ENCODE peak calls at places on chromosomes 5 and 9, in ten cellular contexts. E, Q, K, O, Z, C, H, B, I and N are unnamed samples.

GRCh38 chr5:18043344-18043743 is 409.1 kb downstream of the TAF11L14 start:
- DNase-seq in E (peak), O (no peak), Z (no peak), H (no peak), K (no peak), B (no peak), I (no peak), Q (peak), C (no peak), N (no peak)

GRCh38 chr9:16138961-16139441 is 586.2 kb downstream of the CCDC171 start:
- DNase-seq in C (no peak), I (no peak), Q (peak), Z (no peak), O (peak), H (no peak), E (no peak), K (no peak), B (no peak), N (no peak)

GRCh38 chr9:136327313-136327971 is at the start of gene GPSM1:
- DNase-seq in Z (peak), K (no peak), H (peak), E (peak), B (peak), Q (peak), C (no peak), O (peak), I (peak), N (no peak)

GRCh38 chr5:9621379-9621903 is 8.7 kb downstream of the TAS2R1 start:
- DNase-seq in O (peak), Z (no peak), E (no peak), H (no peak), C (no peak), B (no peak), Q (no peak), K (no peak), I (no peak), N (no peak)

GRCh38 chr5:178428341-178429155 is 161.6 kb downstream of the COL23A1 start:
- DNase-seq in H (no peak), B (no peak), E (no peak), K (no peak), C (peak), Q (no peak), Z (peak), I (no peak), O (no peak), N (no peak)

GRCh38 chr5:127587246-127587917 is 61.5 kb upstream of the CTXN3 start:
- DNase-seq in Z (no peak), C (no peak), E (no peak), K (no peak), O (no peak), I (no peak), Q (no peak), H (no peak), B (no peak), N (no peak)

GRCh38 chr9:92512622-92513021 is 23.2 kb downstream of the ECM2 start:
- DNase-seq in Q (no peak), Z (no peak), O (peak), B (no peak), I (no peak), H (no peak), C (no peak), E (no peak), K (no peak), N (no peak)

GRCh38 chr5:88518131-88519016 is 249.7 kb upstream of the TMEM161B start:
- DNase-seq in E (no peak), K (no peak), H (no peak), O (peak), I (no peak), B (no peak), C (no peak), Q (no peak), Z (no peak), N (no peak)

GRCh38 chr5:147179555-147180147 is 55.2 kb upstream of the STK32A start:
- DNase-seq in Q (no peak), B (no peak), C (no peak), O (no peak), H (no peak), E (no peak), K (no peak), Z (no peak), I (no peak), N (no peak)

GRCh38 chr9:121819511-121820231 is 168.2 kb downstream of the DAB2IP start:
- DNase-seq in B (no peak), Q (no peak), I (no peak), C (peak), O (peak), Z (peak), K (no peak), H (no peak), E (peak), N (no peak)

GRCh38 chr9:36862206-36863145 is 171.6 kb downstream of the PAX5 start:
- DNase-seq in Q (peak), K (no peak), E (peak), O (peak), I (no peak), Z (peak), H (peak), B (no peak), C (peak), N (peak)

GRCh38 chr5:40681351-40682311 is 1.9 kb downstream of the PTGER4 start:
- DNase-seq in Z (no peak), B (peak), K (no peak), H (no peak), I (peak), C (peak), E (no peak), Q (no peak), O (no peak), N (no peak)

GRCh38 chr9:99823392-99824377 is 2.0 kb downstream of the NR4A3 start:
- DNase-seq in Q (peak), I (peak), C (peak), H (peak), Z (peak), K (no peak), O (peak), E (peak), B (peak), N (peak)

DNA sequence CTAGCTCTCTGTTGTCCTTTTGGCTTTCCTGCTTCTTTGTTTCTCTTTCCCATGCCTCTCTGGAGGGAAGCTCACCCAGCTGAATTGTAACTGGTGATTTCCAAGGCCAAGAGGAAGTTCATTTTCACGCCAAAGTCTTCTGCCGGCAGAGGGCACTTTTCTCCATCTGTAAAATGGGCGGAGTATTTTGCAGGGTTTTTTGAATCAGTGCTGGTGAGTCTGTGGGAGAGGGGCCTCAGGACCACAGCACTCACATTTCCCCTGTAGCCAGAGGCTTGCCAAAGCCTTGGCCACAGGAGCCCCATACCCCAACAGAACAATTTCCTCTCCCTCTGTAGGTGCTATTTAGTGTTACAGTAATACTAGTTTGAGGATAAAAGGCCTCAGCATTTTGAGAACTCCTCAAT is 42.3 kb upstream of the MATR3 start:
- DNase-seq in K (no peak), H (no peak), Z (no peak), B (peak), I (peak), E (no peak), C (peak), Q (peak), O (no peak), N (no peak)
- H3K27ac ChIP-seq in K (no peak), H (no peak), Z (no peak), B (no peak), I (no peak), E (no peak), C (no peak), Q (no peak), O (no peak), N (no peak)

GRCh38 chr5:15026011-15026481 is 154.5 kb upstream of the ANKH start:
- DNase-seq in B (no peak), K (no peak), Z (no peak), I (no peak), O (peak), E (no peak), Q (no peak), C (no peak), H (no peak), N (no peak)
- H3K27ac ChIP-seq in B (no peak), K (no peak), Z (no peak), I (no peak), O (no peak), E (no peak), Q (no peak), C (no peak), H (no peak), N (no peak)

DNA sequence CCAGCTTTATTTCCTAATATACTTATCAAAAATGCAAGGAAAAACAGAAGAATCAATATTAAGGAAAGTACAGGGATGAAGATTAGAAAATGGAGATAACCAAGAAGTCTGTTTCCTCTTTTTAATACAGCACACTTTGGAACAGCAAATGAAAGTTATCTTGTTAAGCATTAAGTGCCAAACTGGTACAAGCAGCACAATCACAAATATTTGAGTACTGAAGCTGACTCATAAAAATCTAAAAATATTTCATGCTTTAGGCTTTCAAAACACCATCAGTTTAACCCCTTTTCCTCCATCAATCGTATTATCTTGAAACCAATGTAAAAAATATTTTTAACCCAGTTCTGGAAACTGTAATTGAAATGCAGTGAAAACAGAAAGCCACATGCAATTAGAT is 2.7 kb downstream of the FBXW11 start:
- DNase-seq in O (no peak), Z (no peak), I (no peak), C (no peak), K (no peak), B (no peak), E (no peak), H (no peak), Q (peak), N (no peak)
- H3K27ac ChIP-seq in O (no peak), Z (no peak), I (no peak), C (no peak), K (no peak), B (peak), E (no peak), H (no peak), Q (peak), N (no peak)

DNA sequence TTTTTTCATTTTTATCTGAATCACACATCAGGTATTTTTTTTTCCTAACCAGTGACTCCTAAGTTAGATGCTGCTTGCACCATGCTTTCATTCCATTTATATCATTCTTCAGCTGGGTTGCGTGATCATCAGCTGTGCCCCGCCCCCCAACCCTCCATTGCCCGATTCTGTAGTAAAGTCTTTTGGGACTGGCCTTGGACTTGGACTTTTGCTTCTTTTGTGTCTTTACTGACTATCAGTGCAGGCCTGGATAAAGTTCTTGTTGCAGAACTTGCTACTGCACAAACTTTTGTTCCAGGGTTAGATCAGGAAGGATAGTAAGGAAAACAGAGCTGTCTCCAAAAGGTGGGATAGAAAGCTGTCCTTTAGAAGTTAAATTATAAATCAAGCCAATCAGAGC is 38.5 kb downstream of the SLC22A5 start:
- DNase-seq in H (no peak), I (no peak), B (no peak), C (no peak), K (no peak), E (no peak), Q (no peak), O (no peak), Z (no peak), N (no peak)
- H3K27ac ChIP-seq in H (no peak), I (peak), B (peak), C (no peak), K (no peak), E (no peak), Q (no peak), O (no peak), Z (no peak), N (no peak)

GRCh38 chr5:173839117-173839713 is 48.9 kb upstream of the CPEB4 start:
- DNase-seq in I (no peak), H (no peak), Q (no peak), O (no peak), Z (no peak), B (no peak), K (peak), E (no peak), C (no peak), N (no peak)
- H3K27ac ChIP-seq in I (no peak), H (peak), Q (no peak), O (no peak), Z (no peak), B (no peak), K (peak), E (no peak), C (no peak), N (no peak)

DNA sequence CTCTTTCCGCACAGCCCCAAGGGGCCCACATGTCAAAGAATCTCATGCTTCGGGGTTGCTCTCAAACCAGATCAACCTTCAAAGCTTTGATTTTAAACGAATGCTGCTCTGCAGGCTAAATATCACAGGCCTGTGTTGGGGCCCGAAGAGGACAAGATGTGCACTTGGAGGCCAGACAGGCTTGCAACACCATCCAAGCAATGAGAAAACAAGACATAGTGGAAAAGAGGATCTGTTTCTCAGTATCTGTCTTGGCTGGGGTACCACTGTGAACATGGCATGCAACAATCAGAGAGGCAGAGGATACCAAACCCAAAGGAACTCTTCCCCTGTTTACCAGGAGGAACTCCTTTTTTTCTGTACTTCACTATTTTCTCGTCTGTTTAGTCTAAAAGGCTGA is 321.8 kb downstream of the SLIT3 start:
- DNase-seq in B (no peak), H (no peak), I (no peak), C (no peak), Q (no peak), O (no peak), Z (no peak), E (no peak), K (no peak), N (no peak)
- H3K27ac ChIP-seq in B (peak), H (peak), I (no peak), C (no peak), Q (no peak), O (no peak), Z (no peak), E (no peak), K (no peak), N (no peak)

DNA sequence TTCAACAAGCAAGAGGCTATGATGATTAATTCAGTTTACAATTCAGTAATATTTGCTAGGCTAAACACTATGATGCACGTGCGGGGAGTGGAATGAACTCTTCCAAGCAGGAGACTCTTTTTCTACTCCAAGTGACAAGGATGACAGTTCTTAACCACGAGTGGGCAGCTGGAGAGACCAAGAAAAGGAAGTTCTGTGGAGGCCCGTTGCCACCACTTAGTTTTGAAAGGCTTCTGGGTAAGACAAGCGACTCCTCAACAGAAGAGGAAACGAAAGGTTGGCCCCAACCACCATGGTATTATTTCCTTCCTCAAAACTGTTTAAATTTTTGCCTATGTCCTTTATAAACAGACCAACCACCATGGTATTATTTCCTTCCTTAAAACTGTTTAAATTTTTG is 2.8 kb downstream of the DCAF12 start:
- DNase-seq in I (peak), B (peak), E (no peak), K (no peak), O (no peak), H (no peak), Q (no peak), Z (no peak), C (no peak), N (no peak)
- H3K27ac ChIP-seq in I (peak), B (no peak), E (no peak), K (no peak), O (no peak), H (no peak), Q (no peak), Z (no peak), C (no peak), N (no peak)